ENCODE peak calls at places on chromosomes 11 and 22, in five cellular contexts. U is GM23338, L is GM12891, C is stomach, X is prostate gland. J is an unnamed sample.

GRCh38 chr11:102560555-102561011 is 30.0 kb upstream of the MMP7 start:
- DNase-seq in C (no peak), X (peak), L (no peak), U (no peak), J (peak)

GRCh38 chr22:40721266-40721665 is 42.0 kb downstream of the MCHR1 start:
- DNase-seq in C (no peak), X (no peak), U (peak), L (no peak), J (no peak)

GRCh38 chr11:35667257-35667656 is 4.7 kb downstream of the TRIM44 start:
- DNase-seq in U (no peak), X (no peak), L (no peak), C (no peak), J (no peak)

GRCh38 chr11:108597736-108598355 is 4.3 kb upstream of the EXPH5 start:
- DNase-seq in U (no peak), C (no peak), L (no peak), X (no peak), J (no peak)

GRCh38 chr22:36295247-36295646 is 42.3 kb downstream of the APOL1 start:
- DNase-seq in U (no peak), X (no peak), C (no peak), L (no peak), J (no peak)

GRCh38 chr22:36332623-36333331 is 55.0 kb downstream of the MYH9 start:
- DNase-seq in C (peak), X (peak), U (no peak), L (no peak), J (no peak)

GRCh38 chr11:111309516-111309915 is 11.2 kb downstream of the POU2AF3 start:
- DNase-seq in C (no peak), X (no peak), L (no peak), U (no peak), J (no peak)

GRCh38 chr11:1081601-1082311 is 7.1 kb downstream of the MUC2 start:
- DNase-seq in L (no peak), U (no peak), X (no peak), C (no peak), J (no peak)

GRCh38 chr11:32428665-32429293 is 6.6 kb downstream of the WT1 start:
- DNase-seq in C (no peak), L (no peak), X (no peak), U (peak), J (no peak)

GRCh38 chr11:121547574-121547973 is 94.8 kb upstream of the SORL1-AS1 start:
- DNase-seq in U (no peak), C (no peak), L (no peak), X (no peak), J (no peak)

GRCh38 chr11:16239130-16240105 is 116.9 kb downstream of the SOX6 start:
- DNase-seq in X (no peak), U (no peak), C (no peak), L (no peak), J (no peak)

GRCh38 chr11:72821920-72822799 is 7.9 kb downstream of the ATG16L2 start:
- DNase-seq in U (peak), L (no peak), X (peak), C (peak), J (peak)

GRCh38 chr11:86196924-86197323 is 47.6 kb upstream of the EED start:
- DNase-seq in U (no peak), C (no peak), X (no peak), L (no peak), J (no peak)

GRCh38 chr22:28244760-28245159 is 325.7 kb upstream of the PITPNB start:
- DNase-seq in U (no peak), X (no peak), L (no peak), C (no peak), J (no peak)

GRCh38 chr11:10310301-10310841 is 5.5 kb downstream of the ADM start:
- DNase-seq in U (no peak), L (no peak), C (no peak), X (no peak), J (no peak)

GRCh38 chr11:73267122-73267846 is 4.9 kb upstream of the P2RY6 start:
- DNase-seq in X (no peak), L (no peak), C (peak), U (no peak), J (no peak)

GRCh38 chr11:67240575-67241389 is 25.5 kb upstream of the GRK2 start:
- DNase-seq in C (peak), X (peak), U (peak), L (no peak), J (peak)

GRCh38 chr22:21032037-21032842 is at the start of gene SLC7A4:
- DNase-seq in X (no peak), L (no peak), C (peak), U (peak), J (no peak)

GRCh38 chr11:19777342-19778102 is 64.9 kb downstream of the NAV2 start:
- DNase-seq in X (no peak), L (peak), C (no peak), U (peak), J (no peak)

GRCh38 chr11:2220173-2220771 is 48.7 kb upstream of the TH start:
- DNase-seq in X (no peak), U (no peak), L (no peak), C (no peak), J (no peak)

GRCh38 chr22:18987765-18988164 is 51.7 kb upstream of the PRODH start:
- DNase-seq in X (no peak), C (no peak), L (no peak), U (peak), J (no peak)

GRCh38 chr11:108733479-108734116 is 68.7 kb downstream of the DDX10 start:
- DNase-seq in U (peak), L (peak), X (no peak), C (no peak), J (no peak)

GRCh38 chr11:117584056-117584830 is 212.8 kb downstream of the DSCAML1 start:
- DNase-seq in L (no peak), X (no peak), U (no peak), C (no peak), J (no peak)

GRCh38 chr11:110720646-110721283 is 8.5 kb upstream of the ARHGAP20 start:
- DNase-seq in X (no peak), C (no peak), U (no peak), L (no peak), J (no peak)

GRCh38 chr11:121578216-121579063 is 125.7 kb upstream of the SORL1-AS1 start:
- DNase-seq in U (no peak), C (no peak), L (no peak), X (no peak), J (no peak)

GRCh38 chr11:120400564-120401364 is 64.6 kb downstream of the ARHGEF12 start:
- DNase-seq in C (no peak), U (no peak), X (peak), L (no peak), J (no peak)

DNA sequence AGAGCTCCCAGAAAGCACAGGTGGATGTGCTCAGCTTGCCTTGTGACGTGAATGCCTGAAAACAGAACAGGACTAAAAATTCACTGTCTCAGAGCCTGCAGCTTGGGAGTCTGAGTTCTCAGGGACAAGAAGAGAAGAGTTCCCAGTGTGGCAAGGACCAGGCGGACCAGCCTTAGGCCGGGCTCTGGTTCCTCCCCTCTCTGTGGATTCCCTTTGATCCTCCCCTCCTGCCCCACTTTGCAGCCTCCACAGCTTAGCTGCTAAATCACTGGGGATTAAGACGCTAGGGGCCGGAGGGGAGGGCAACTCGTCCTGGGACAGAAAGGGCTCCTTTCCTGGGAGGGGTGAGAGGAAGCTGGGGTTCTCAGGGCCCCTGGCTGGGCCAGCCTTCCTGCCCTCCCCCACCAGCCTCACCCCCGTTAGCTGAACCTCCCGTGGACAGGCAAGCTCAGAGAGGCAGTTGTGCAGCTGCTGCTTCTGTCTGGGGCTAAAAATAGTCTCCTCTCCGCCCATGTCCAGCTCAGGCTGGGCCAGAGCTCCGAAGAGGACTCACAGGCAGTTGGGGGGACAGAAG is 29.9 kb upstream of the JAM3 start:
- DNase-seq in U (no peak), C (no peak), X (no peak), L (no peak), J (no peak)
- TF ChIP-seq POLR2AphosphoS5 in U (no peak), C (no peak), X (no peak), L (no peak), J (no peak)

GRCh38 chr22:46626911-46627805 is 7.0 kb downstream of the GRAMD4 start:
- DNase-seq in C (no peak), L (no peak), X (peak), U (peak), J (peak)
- TF ChIP-seq POLR2AphosphoS5 in C (no peak), L (no peak), X (peak), U (no peak), J (no peak)

GRCh38 chr11:59866397-59866796 is at the start of gene TCN1:
- DNase-seq in C (no peak), L (no peak), U (no peak), X (no peak), J (no peak)
- TF ChIP-seq POLR2AphosphoS5 in C (no peak), L (no peak), U (no peak), X (no peak), J (no peak)

GRCh38 chr11:27204527-27204926 is 158.5 kb downstream of the CCDC34 start:
- DNase-seq in C (no peak), L (no peak), X (no peak), U (peak), J (no peak)

GRCh38 chr11:27203077-27203476 is 159.9 kb downstream of the CCDC34 start:
- DNase-seq in C (no peak), L (no peak), U (no peak), X (no peak), J (no peak)

GRCh38 chr11:27200779-27201453 is 160.3 kb downstream of the BBOX1 start:
- DNase-seq in C (no peak), U (no peak), X (no peak), L (no peak), J (no peak)

GRCh38 chr11:27205269-27205668 is 157.7 kb downstream of the CCDC34 start:
- DNase-seq in U (no peak), X (peak), C (no peak), L (no peak), J (no peak)

GRCh38 chr11:27201454-27202302 is 161.1 kb downstream of the BBOX1 start:
- DNase-seq in X (peak), C (peak), U (peak), L (no peak), J (no peak)
- TF ChIP-seq POLR2AphosphoS5 in X (peak), C (peak), U (no peak), L (no peak), J (no peak)